ENCODE peak calls at places on chromosomes 5 and 9, in ten cellular contexts. D, B, E, T, A, M, J, R, V and N are unnamed samples.

GRCh38 chr5:149181702-149182101 is 40.4 kb downstream of the ABLIM3 start:
- DNase-seq in D (no peak), B (no peak), E (no peak), T (no peak), A (peak; percentile 67), M (no peak), J (no peak), R (no peak), V (no peak), N (no peak)

GRCh38 chr5:147763791-147764525 is 18.6 kb downstream of the JAKMIP2 start:
- DNase-seq in D (no peak), B (no peak), E (no peak), T (no peak), A (peak; percentile 7), M (no peak), J (no peak), R (no peak), V (no peak), N (no peak)

GRCh38 chr5:56128166-56128565 is 105.0 kb downstream of the ANKRD55 start:
- DNase-seq in D (peak; percentile 33), B (no peak), E (no peak), T (no peak), A (no peak), M (no peak), J (no peak), R (no peak), V (peak; percentile 48), N (peak; percentile 23)

GRCh38 chr9:32378496-32378895 is 5.9 kb upstream of the ACO1 start:
- DNase-seq in D (no peak), B (no peak), E (no peak), T (peak; percentile 29), A (peak; percentile 81), M (no peak), J (no peak), R (no peak), V (peak; percentile 67), N (no peak)

GRCh38 chr5:17854901-17855300 is 220.6 kb downstream of the TAF11L14 start:
- DNase-seq in D (no peak), B (no peak), E (no peak), T (no peak), A (no peak), M (no peak), J (no peak), R (no peak), V (no peak), N (no peak)

GRCh38 chr5:141618030-141618803 is 583 bp downstream of the DIAPH1 start:
- DNase-seq in D (no peak), B (peak; percentile 80), E (peak; percentile 70), T (peak; percentile 91), A (peak; percentile 13), M (peak; percentile 78), J (peak; percentile 70), R (peak; percentile 52), V (peak; percentile 63), N (peak; percentile 44)

GRCh38 chr9:97297889-97298288 is 9.6 kb upstream of the CCDC180 start:
- DNase-seq in D (no peak), B (no peak), E (no peak), T (no peak), A (no peak), M (no peak), J (no peak), R (no peak), V (no peak), N (no peak)

GRCh38 chr5:126377444-126377843 is 45.8 kb upstream of the GRAMD2B start:
- DNase-seq in D (no peak), B (no peak), E (no peak), T (no peak), A (peak; percentile 23), M (no peak), J (no peak), R (no peak), V (no peak), N (no peak)

GRCh38 chr9:28050046-28050445 is 476.8 kb upstream of the C9orf72 start:
- DNase-seq in D (no peak), B (no peak), E (no peak), T (no peak), A (no peak), M (no peak), J (no peak), R (no peak), V (no peak), N (no peak)

GRCh38 chr5:105593011-105593760 is 2030.6 kb upstream of the NUDT12 start:
- DNase-seq in D (no peak), B (no peak), E (no peak), T (no peak), A (no peak), M (no peak), J (no peak), R (no peak), V (no peak), N (no peak)

GRCh38 chr5:142484821-142485387 is 160.1 kb upstream of the SPRY4 start:
- DNase-seq in D (no peak), B (no peak), E (no peak), T (no peak), A (peak; percentile 72), M (no peak), J (no peak), R (no peak), V (no peak), N (no peak)

GRCh38 chr9:13524245-13524644 is 244.8 kb upstream of the MPDZ start:
- DNase-seq in D (no peak), B (no peak), E (no peak), T (no peak), A (peak; percentile 22), M (no peak), J (no peak), R (no peak), V (no peak), N (no peak)

GRCh38 chr9:95292226-95292625 is 25.3 kb downstream of the FANCC start:
- DNase-seq in D (no peak), B (no peak), E (no peak), T (no peak), A (no peak), M (no peak), J (no peak), R (no peak), V (no peak), N (no peak)

GRCh38 chr5:179079165-179079987 is 19.2 kb downstream of the ZNF354C start:
- DNase-seq in D (no peak), B (no peak), E (no peak), T (no peak), A (no peak), M (no peak), J (no peak), R (no peak), V (no peak), N (no peak)
- H3K4me3 ChIP-seq in D (no peak overlapping the region), B (no peak overlapping the region), E (no peak overlapping the region), T (no peak overlapping the region), A (no peak overlapping the region), M (no peak overlapping the region), J (peak overlapping the region; percentile 12), R (no peak overlapping the region), V (no peak overlapping the region), N (no peak overlapping the region)

DNA sequence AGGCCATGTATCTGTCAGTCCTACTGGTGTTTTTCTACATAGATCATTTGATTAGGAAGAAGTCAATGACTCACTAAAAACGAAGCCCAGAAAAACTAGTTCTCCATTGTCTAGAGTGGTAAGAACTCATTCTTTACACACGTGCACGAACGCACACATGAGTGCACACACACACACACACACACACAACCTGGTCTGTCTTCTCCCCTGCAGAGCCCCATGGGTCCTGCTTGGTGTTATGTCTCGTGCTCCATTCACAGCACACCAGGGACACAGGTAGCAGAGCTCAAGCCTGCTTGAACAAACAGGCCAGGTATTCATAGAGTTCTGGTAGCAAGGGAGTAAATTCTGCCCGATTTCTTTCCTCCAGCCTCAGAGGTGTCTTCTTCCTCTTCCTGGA is 14.9 kb upstream of the FCN1 start:
- DNase-seq in D (no peak), B (no peak), E (no peak), T (no peak), A (no peak), M (peak; percentile 1), J (no peak), R (no peak), V (no peak), N (no peak)
- H3K4me1 ChIP-seq in D (peaks cover 10% of the 10 kb centered on the region), B (no peaks in the 10 kb centered on the region), E (no peaks in the 10 kb centered on the region), T (no peaks in the 10 kb centered on the region), A (no peaks in the 10 kb centered on the region), M (peaks cover 17% of the 10 kb centered on the region), J (no peaks in the 10 kb centered on the region), R (peaks cover 7% of the 10 kb centered on the region), V (no peaks in the 10 kb centered on the region), N (no peaks in the 10 kb centered on the region)

DNA sequence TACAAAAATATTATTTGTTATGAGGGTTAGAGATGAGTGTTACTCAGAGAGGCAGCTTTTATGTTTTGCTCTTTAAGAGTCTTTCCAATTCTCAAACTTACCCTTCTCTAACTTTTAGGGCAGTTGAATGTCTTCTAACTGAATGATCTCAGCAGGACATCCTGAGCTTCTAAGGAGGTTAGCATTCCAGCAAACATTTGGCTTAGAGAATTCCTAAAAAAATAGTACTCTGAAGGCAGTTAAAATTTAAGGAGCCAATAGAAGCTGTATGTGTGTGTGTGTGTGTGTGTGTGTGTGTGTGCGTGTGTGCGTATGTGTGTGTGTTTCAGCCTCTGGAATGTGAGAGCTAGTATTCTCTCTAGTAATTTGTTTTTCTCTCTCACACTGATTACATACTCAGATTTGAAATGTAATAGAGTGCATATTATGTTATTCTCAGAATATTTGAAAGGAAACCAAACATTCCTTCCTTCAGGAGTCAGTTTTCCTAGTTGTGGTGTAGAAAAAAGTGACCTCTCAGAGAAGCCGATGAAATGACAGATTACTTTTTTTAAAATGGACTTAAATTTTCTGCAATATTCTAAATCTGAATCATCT is 279.6 kb downstream of the TMEM38B start:
- DNase-seq in D (no peak), B (no peak), E (no peak), T (no peak), A (no peak), M (no peak), J (no peak), R (peak; percentile 42), V (no peak), N (no peak)
- H3K27ac ChIP-seq in D (no peak overlapping the region), B (no peak overlapping the region), E (no peak overlapping the region), T (no peak overlapping the region), A (no peak overlapping the region), M (no peak overlapping the region), J (no peak overlapping the region), R (no peak overlapping the region), V (no peak overlapping the region), N (no peak overlapping the region)

GRCh38 chr9:135771401-135772051 is 69.5 kb downstream of the KCNT1 start:
- DNase-seq in D (no peak), B (no peak), E (no peak), T (no peak), A (no peak), M (no peak), J (no peak), R (no peak), V (no peak), N (no peak)

GRCh38 chr9:135773094-135773493 is 71.1 kb downstream of the KCNT1 start:
- DNase-seq in D (no peak), B (no peak), E (no peak), T (no peak), A (no peak), M (no peak), J (no peak), R (no peak), V (no peak), N (no peak)

GRCh38 chr9:135773677-135774238 is 71.8 kb downstream of the KCNT1 start:
- DNase-seq in D (no peak), B (no peak), E (no peak), T (no peak), A (no peak), M (no peak), J (no peak), R (no peak), V (no peak), N (no peak)

GRCh38 chr9:135770771-135771170 is 68.8 kb downstream of the KCNT1 start:
- DNase-seq in D (no peak), B (no peak), E (no peak), T (no peak), A (no peak), M (no peak), J (no peak), R (no peak), V (no peak), N (no peak)

GRCh38 chr9:135772056-135773042 is 70.4 kb downstream of the KCNT1 start:
- DNase-seq in D (no peak), B (no peak), E (no peak), T (no peak), A (no peak), M (no peak), J (no peak), R (no peak), V (no peak), N (no peak)
- H3K4me3 ChIP-seq in D (no peak overlapping the region), B (no peak overlapping the region), E (no peak overlapping the region), T (no peak overlapping the region), A (no peak overlapping the region), M (no peak overlapping the region), J (no peak overlapping the region), R (no peak overlapping the region), V (no peak overlapping the region), N (no peak overlapping the region)